ENCODE peak calls at places on chromosomes 4 and X, in eight cellular contexts. L is AG09309, P is lower leg skin, N is mesenchymal stem cell, F is cardiac muscle cell, T is lower lobe of right lung, U is kidney, R is SK-N-SH. Y is an unnamed sample.

GRCh38 chr4:173934933-173935620 is 348.4 kb downstream of the FBXO8 start:
- DNase-seq in L (no peak), P (no peak), N (peak), F (peak), T (no peak), U (no peak), R (peak), Y (no peak)

GRCh38 chr4:112296949-112297483 is at the start of gene ALPK1:
- DNase-seq in L (peak), P (peak), N (peak), F (peak), T (no peak), U (no peak), R (peak), Y (no peak)

GRCh38 chr4:2338754-2339457 is 77.0 kb upstream of the MXD4 start:
- DNase-seq in L (no peak), P (no peak), N (no peak), F (no peak), T (no peak), U (peak), R (no peak), Y (no peak)

GRCh38 chr4:145130788-145131398 is 32.8 kb downstream of the ABCE1 start:
- DNase-seq in L (peak), P (no peak), N (peak), F (peak), T (no peak), U (no peak), R (no peak), Y (no peak)

GRCh38 chrX:50799531-50799961 is 14.4 kb downstream of the SHROOM4 start:
- DNase-seq in L (no peak), P (peak), N (peak), F (peak), T (peak), U (no peak), R (no peak), Y (no peak)

GRCh38 chr4:153013202-153013988 is 77.3 kb downstream of the FHDC1 start:
- DNase-seq in L (no peak), P (no peak), N (no peak), F (no peak), T (no peak), U (no peak), R (no peak), Y (no peak)

GRCh38 chrX:111519215-111519614 is 7.8 kb downstream of the SERTM2 start:
- DNase-seq in L (no peak), P (no peak), N (peak), F (peak), T (no peak), U (no peak), R (peak), Y (no peak)

GRCh38 chrX:131262738-131263679 is 26.1 kb downstream of the IGSF1 start:
- DNase-seq in L (no peak), P (no peak), N (no peak), F (no peak), T (no peak), U (no peak), R (no peak), Y (peak)

GRCh38 chr4:62191446-62191845 is 991.3 kb downstream of the ADGRL3 start:
- DNase-seq in L (no peak), P (no peak), N (no peak), F (no peak), T (no peak), U (no peak), R (no peak), Y (no peak)

GRCh38 chr4:35520059-35520458 is 724.3 kb downstream of the ARAP2 start:
- DNase-seq in L (no peak), P (no peak), N (no peak), F (no peak), T (no peak), U (no peak), R (no peak), Y (no peak)

GRCh38 chrX:120740072-120740471 is 110.2 kb upstream of the C1GALT1C1 start:
- DNase-seq in L (no peak), P (no peak), N (no peak), F (no peak), T (no peak), U (no peak), R (no peak), Y (no peak)

GRCh38 chr4:85672116-85672515 is 197.2 kb downstream of the ARHGAP24 start:
- DNase-seq in L (peak), P (no peak), N (no peak), F (no peak), T (no peak), U (no peak), R (no peak), Y (no peak)

GRCh38 chr4:74314329-74314728 is 6.1 kb downstream of the EPGN start:
- DNase-seq in L (no peak), P (no peak), N (no peak), F (no peak), T (no peak), U (no peak), R (no peak), Y (no peak)

GRCh38 chr4:7507381-7507780 is 72.7 kb upstream of the PSAPL1 start:
- DNase-seq in L (peak), P (no peak), N (peak), F (no peak), T (no peak), U (no peak), R (no peak), Y (no peak)

GRCh38 chr4:17082186-17082585 is 183.7 kb upstream of the LDB2 start:
- DNase-seq in L (peak), P (no peak), N (no peak), F (peak), T (no peak), U (no peak), R (no peak), Y (no peak)

GRCh38 chr4:36138221-36138620 is 106.1 kb downstream of the ARAP2 start:
- DNase-seq in L (no peak), P (no peak), N (peak), F (peak), T (no peak), U (no peak), R (no peak), Y (no peak)

GRCh38 chr4:42644897-42645296 is 12.0 kb downstream of the ATP8A1 start:
- DNase-seq in L (no peak), P (no peak), N (no peak), F (no peak), T (no peak), U (no peak), R (no peak), Y (no peak)
- H3K4me3 ChIP-seq in L (no peak), P (no peak), N (no peak), F (no peak), T (no peak), U (no peak), R (no peak), Y (no peak)

DNA sequence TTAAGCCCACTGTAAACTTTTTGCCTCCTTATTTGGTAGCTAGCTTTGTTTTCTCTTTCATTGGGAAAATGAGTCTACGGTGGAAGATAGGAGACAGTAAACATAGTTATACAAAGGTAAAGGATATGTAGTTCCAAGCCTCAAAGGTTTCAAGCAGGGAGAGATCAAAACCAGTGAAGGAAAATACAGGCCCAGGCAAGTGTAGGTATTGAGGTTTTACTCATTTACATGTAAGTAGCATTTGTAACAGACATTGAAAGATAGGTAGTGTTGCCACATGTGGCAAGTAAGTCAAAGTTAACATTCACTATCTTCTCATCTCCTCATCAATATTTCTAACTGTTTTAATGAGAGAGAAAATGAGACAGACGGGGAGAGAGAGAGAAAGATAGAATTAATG is 136.5 kb downstream of the RTL3 start:
- DNase-seq in L (no peak), P (no peak), N (no peak), F (no peak), T (no peak), U (no peak), R (no peak), Y (no peak)
- H3K4me3 ChIP-seq in L (no peak), P (no peak), N (no peak), F (no peak), T (no peak), U (no peak), R (no peak), Y (no peak)

GRCh38 chr4:40500781-40501180 is 128.9 kb downstream of the RBM47 start:
- DNase-seq in L (no peak), P (no peak), N (no peak), F (no peak), T (no peak), U (no peak), R (no peak), Y (no peak)

GRCh38 chr4:40506492-40506891 is 123.2 kb downstream of the RBM47 start:
- DNase-seq in L (no peak), P (no peak), N (no peak), F (no peak), T (no peak), U (no peak), R (no peak), Y (no peak)

GRCh38 chr4:40506066-40506465 is 123.6 kb downstream of the RBM47 start:
- DNase-seq in L (no peak), P (no peak), N (no peak), F (no peak), T (no peak), U (no peak), R (no peak), Y (peak)

GRCh38 chr4:40502220-40502619 is 127.4 kb downstream of the RBM47 start:
- DNase-seq in L (no peak), P (no peak), N (no peak), F (no peak), T (no peak), U (no peak), R (no peak), Y (no peak)

GRCh38 chr4:40502936-40503335 is 126.7 kb downstream of the RBM47 start:
- DNase-seq in L (no peak), P (no peak), N (no peak), F (peak), T (no peak), U (no peak), R (no peak), Y (no peak)
- H3K4me3 ChIP-seq in L (no peak), P (no peak), N (no peak), F (no peak), T (no peak), U (peak), R (no peak), Y (no peak)

DNA sequence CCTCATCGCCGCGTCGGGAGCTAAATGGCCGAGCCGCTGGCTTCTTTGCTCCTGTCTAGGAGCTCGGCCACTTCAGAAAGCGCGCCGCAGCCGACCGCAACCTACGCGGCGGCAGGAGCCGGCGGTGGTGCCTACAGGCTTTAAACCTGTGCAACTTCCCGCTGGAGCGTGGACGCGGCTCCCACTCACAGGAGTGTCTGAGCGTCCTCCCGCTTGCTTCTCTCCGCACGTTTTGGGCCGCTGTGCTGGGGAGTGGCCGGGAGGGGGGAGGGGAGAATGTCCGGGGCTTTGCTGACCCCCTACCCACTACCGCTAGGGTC is 1.0 kb downstream of the NHSL2 start:
- DNase-seq in L (no peak), P (no peak), N (peak), F (no peak), T (no peak), U (no peak), R (no peak), Y (no peak)
- H3K4me3 ChIP-seq in L (peak), P (no peak), N (peak), F (peak), T (peak), U (no peak), R (no peak), Y (peak)

GRCh38 chr4:1049591-1049905 is 38.1 kb downstream of the FGFRL1 start:
- DNase-seq in L (no peak), P (no peak), N (no peak), F (no peak), T (peak), U (peak), R (peak), Y (peak)

GRCh38 chr4:1047976-1048780 is 36.8 kb downstream of the FGFRL1 start:
- DNase-seq in L (no peak), P (no peak), N (no peak), F (no peak), T (peak), U (peak), R (peak), Y (peak)

GRCh38 chr4:1047106-1047975 is 35.9 kb downstream of the FGFRL1 start:
- DNase-seq in L (no peak), P (no peak), N (no peak), F (no peak), T (peak), U (peak), R (no peak), Y (peak)

GRCh38 chr4:1050486-1051213 is 39.2 kb downstream of the FGFRL1 start:
- DNase-seq in L (no peak), P (no peak), N (no peak), F (peak), T (no peak), U (peak), R (peak), Y (peak)

DNA sequence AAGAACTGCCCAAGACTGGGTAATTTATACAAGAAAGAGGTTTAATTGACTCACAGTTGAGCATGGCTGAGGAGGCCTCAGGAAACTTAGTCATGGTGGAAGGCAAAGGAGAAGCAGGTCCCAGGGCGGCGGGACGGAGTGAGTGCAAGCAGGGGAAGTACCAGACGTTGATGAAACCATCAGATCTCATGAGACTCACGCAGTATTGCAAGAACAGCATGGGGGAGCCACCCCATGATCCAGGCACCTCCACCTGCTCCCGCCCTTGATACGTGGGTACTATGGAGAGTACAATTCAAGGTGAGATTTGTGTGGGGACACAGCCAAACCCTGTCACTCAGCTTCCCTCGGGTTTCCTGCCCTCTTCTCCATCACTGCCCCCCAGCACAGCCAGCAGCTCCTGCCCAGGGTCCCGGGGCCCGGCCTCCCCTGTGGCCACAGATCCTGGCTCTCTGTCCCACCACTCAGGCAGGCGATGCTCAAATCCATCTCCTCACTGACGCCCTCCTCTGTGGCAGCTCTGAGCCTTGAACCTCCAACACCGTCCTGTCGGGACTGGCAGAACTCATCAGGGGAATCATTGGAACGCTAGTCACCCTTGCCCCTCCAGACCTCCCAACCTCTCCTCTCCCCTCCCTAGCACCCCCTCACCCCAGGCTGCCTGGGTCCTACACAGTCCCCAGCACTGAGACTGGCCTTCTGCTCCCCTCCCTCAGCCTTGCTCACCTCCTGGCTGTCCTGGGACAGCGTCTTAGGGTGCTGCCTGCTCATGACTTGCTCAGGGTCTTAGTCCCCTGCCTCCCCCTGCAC is 37.6 kb downstream of the FGFRL1 start:
- DNase-seq in L (no peak), P (no peak), N (no peak), F (no peak), T (peak), U (peak), R (peak), Y (no peak)
- H3K4me3 ChIP-seq in L (no peak), P (no peak), N (no peak), F (no peak), T (no peak), U (no peak), R (no peak), Y (no peak)

GRCh38 chrX:152989292-152989658 is 4.6 kb downstream of the PNMA5 start:
- DNase-seq in L (no peak), P (no peak), N (no peak), F (peak), T (no peak), U (no peak), R (no peak), Y (no peak)
- H3K4me3 ChIP-seq in L (no peak), P (no peak), N (no peak), F (no peak), T (no peak), U (no peak), R (no peak), Y (no peak)

GRCh38 chrX:136198678-136199243 is 51.4 kb downstream of the FHL1 start:
- DNase-seq in L (no peak), P (no peak), N (no peak), F (no peak), T (no peak), U (no peak), R (no peak), Y (no peak)
- H3K4me3 ChIP-seq in L (peak), P (no peak), N (no peak), F (no peak), T (no peak), U (no peak), R (no peak), Y (no peak)

Y was measured in pancreas.